ENCODE peak calls at places on chromosomes 4 and X, in five cellular contexts. One of them, this sample, is unnamed.

GRCh38 chr4:99669084-99669483 is 11.5 kb upstream of the C4orf54 start:
- DNase-seq in PC-3: no peak
- DNase-seq in mammary epithelial cell: no peak
- DNase-seq in fibroblast of lung: peak
- DNase-seq in ovary: no peak
- DNase-seq in this sample: no peak

GRCh38 chr4:137129471-137130244 is 402.6 kb downstream of the PCDH18 start:
- DNase-seq in PC-3: no peak
- DNase-seq in mammary epithelial cell: no peak
- DNase-seq in fibroblast of lung: peak
- DNase-seq in ovary: no peak
- DNase-seq in this sample: no peak

GRCh38 chr4:61505773-61506640 is 305.9 kb downstream of the ADGRL3 start:
- DNase-seq in PC-3: no peak
- DNase-seq in mammary epithelial cell: no peak
- DNase-seq in fibroblast of lung: no peak
- DNase-seq in ovary: no peak
- DNase-seq in this sample: no peak

GRCh38 chrX:41889317-41890025 is 33.9 kb downstream of the CASK start:
- DNase-seq in PC-3: peak
- DNase-seq in mammary epithelial cell: peak
- DNase-seq in fibroblast of lung: peak
- DNase-seq in ovary: no peak
- DNase-seq in this sample: peak

GRCh38 chrX:119757979-119758681 is at the start of gene SOWAHD:
- DNase-seq in PC-3: peak
- DNase-seq in mammary epithelial cell: peak
- DNase-seq in fibroblast of lung: no peak
- DNase-seq in ovary: peak
- DNase-seq in this sample: peak

GRCh38 chrX:71532078-71532752 is 689 bp upstream of the OGT start:
- DNase-seq in PC-3: peak
- DNase-seq in mammary epithelial cell: peak
- DNase-seq in fibroblast of lung: peak
- DNase-seq in ovary: no peak
- DNase-seq in this sample: no peak

GRCh38 chrX:31838617-31839016 is 766.8 kb upstream of the FTHL17 start:
- DNase-seq in PC-3: no peak
- DNase-seq in mammary epithelial cell: no peak
- DNase-seq in fibroblast of lung: no peak
- DNase-seq in ovary: no peak
- DNase-seq in this sample: no peak

GRCh38 chr4:154939851-154940250 is 158.8 kb downstream of the RBM46 start:
- DNase-seq in PC-3: no peak
- DNase-seq in mammary epithelial cell: no peak
- DNase-seq in fibroblast of lung: no peak
- DNase-seq in ovary: no peak
- DNase-seq in this sample: no peak

GRCh38 chrX:43654431-43655150 is 1.5 kb upstream of the MAOA start:
- DNase-seq in PC-3: peak
- DNase-seq in mammary epithelial cell: peak
- DNase-seq in fibroblast of lung: peak
- DNase-seq in ovary: peak
- DNase-seq in this sample: peak

GRCh38 chr4:100984901-100985300 is 362.4 kb downstream of the PPP3CA start:
- DNase-seq in PC-3: peak
- DNase-seq in mammary epithelial cell: peak
- DNase-seq in fibroblast of lung: peak
- DNase-seq in ovary: no peak
- DNase-seq in this sample: no peak

GRCh38 chr4:145341381-145341780 is 140.3 kb upstream of the SMAD1 start:
- DNase-seq in PC-3: no peak
- DNase-seq in mammary epithelial cell: no peak
- DNase-seq in fibroblast of lung: no peak
- DNase-seq in ovary: no peak
- DNase-seq in this sample: no peak

GRCh38 chr4:172573899-172574298 is 594.7 kb upstream of the GALNT7 start:
- DNase-seq in PC-3: no peak
- DNase-seq in mammary epithelial cell: no peak
- DNase-seq in fibroblast of lung: no peak
- DNase-seq in ovary: no peak
- DNase-seq in this sample: no peak

GRCh38 chr4:159017323-159018036 is 85.4 kb upstream of the RAPGEF2 start:
- DNase-seq in PC-3: no peak
- DNase-seq in mammary epithelial cell: no peak
- DNase-seq in fibroblast of lung: no peak
- DNase-seq in ovary: no peak
- DNase-seq in this sample: no peak

GRCh38 chr4:184958127-184958806 is 60.0 kb upstream of the HELT start:
- DNase-seq in PC-3: no peak
- DNase-seq in mammary epithelial cell: no peak
- DNase-seq in fibroblast of lung: no peak
- DNase-seq in ovary: no peak
- DNase-seq in this sample: no peak

GRCh38 chrX:124960454-124960853 is 359.2 kb upstream of the TEX13C start:
- DNase-seq in PC-3: no peak
- DNase-seq in mammary epithelial cell: no peak
- DNase-seq in fibroblast of lung: no peak
- DNase-seq in ovary: no peak
- DNase-seq in this sample: no peak

GRCh38 chr4:116953947-116954346 is 131.4 kb downstream of the TRAM1L1 start:
- DNase-seq in PC-3: no peak
- DNase-seq in mammary epithelial cell: no peak
- DNase-seq in fibroblast of lung: no peak
- DNase-seq in ovary: no peak
- DNase-seq in this sample: no peak

GRCh38 chr4:183618681-183619080 is 40.3 kb downstream of the RWDD4 start:
- DNase-seq in PC-3: no peak
- DNase-seq in mammary epithelial cell: no peak
- DNase-seq in fibroblast of lung: no peak
- DNase-seq in ovary: no peak
- DNase-seq in this sample: no peak

GRCh38 chr4:109947457-109947856 is 34.8 kb downstream of the EGF start:
- DNase-seq in PC-3: peak
- DNase-seq in mammary epithelial cell: peak
- DNase-seq in fibroblast of lung: peak
- DNase-seq in ovary: no peak
- DNase-seq in this sample: peak

GRCh38 chr4:130486186-130486585 is 1390.2 kb downstream of the C4orf33 start:
- DNase-seq in PC-3: peak
- DNase-seq in mammary epithelial cell: no peak
- DNase-seq in fibroblast of lung: peak
- DNase-seq in ovary: no peak
- DNase-seq in this sample: no peak

GRCh38 chr4:62135565-62136156 is 935.5 kb downstream of the ADGRL3 start:
- DNase-seq in PC-3: peak
- DNase-seq in mammary epithelial cell: no peak
- DNase-seq in fibroblast of lung: peak
- DNase-seq in ovary: no peak
- DNase-seq in this sample: peak

GRCh38 chrX:115709039-115709438 is 148.1 kb downstream of the PLS3 start:
- DNase-seq in PC-3: peak
- DNase-seq in mammary epithelial cell: peak
- DNase-seq in fibroblast of lung: no peak
- DNase-seq in ovary: no peak
- DNase-seq in this sample: no peak

GRCh38 chr4:124636793-124637192 is 75.7 kb downstream of the ANKRD50 start:
- DNase-seq in PC-3: no peak
- DNase-seq in mammary epithelial cell: no peak
- DNase-seq in fibroblast of lung: peak
- DNase-seq in ovary: no peak
- DNase-seq in this sample: no peak

GRCh38 chr4:172042714-172043114 is 229.5 kb downstream of the GALNTL6 start:
- DNase-seq in PC-3: peak
- DNase-seq in mammary epithelial cell: peak
- DNase-seq in fibroblast of lung: peak
- DNase-seq in ovary: no peak
- DNase-seq in this sample: peak

GRCh38 chrX:91434351-91435168 is at the start of gene PABPC5:
- DNase-seq in PC-3: peak
- DNase-seq in mammary epithelial cell: peak
- DNase-seq in fibroblast of lung: peak
- DNase-seq in ovary: peak
- DNase-seq in this sample: no peak

GRCh38 chrX:22124098-22124497 is 92.0 kb downstream of the PHEX start:
- DNase-seq in PC-3: peak
- DNase-seq in mammary epithelial cell: peak
- DNase-seq in fibroblast of lung: no peak
- DNase-seq in ovary: no peak
- DNase-seq in this sample: peak

GRCh38 chrX:13110427-13111324 is 66.3 kb upstream of the FAM9C start:
- DNase-seq in PC-3: peak
- DNase-seq in mammary epithelial cell: peak
- DNase-seq in fibroblast of lung: peak
- DNase-seq in ovary: no peak
- DNase-seq in this sample: peak

GRCh38 chrX:119942831-119943184 is 743 bp downstream of the NKAP start:
- DNase-seq in PC-3: peak
- DNase-seq in mammary epithelial cell: no peak
- DNase-seq in fibroblast of lung: peak
- DNase-seq in ovary: no peak
- DNase-seq in this sample: peak

GRCh38 chr4:80156410-80156809 is 40.9 kb upstream of the PRDM8 start:
- DNase-seq in PC-3: no peak
- DNase-seq in mammary epithelial cell: no peak
- DNase-seq in fibroblast of lung: no peak
- DNase-seq in ovary: no peak
- DNase-seq in this sample: no peak

GRCh38 chrX:51798701-51799100 is 55.5 kb downstream of the GSPT2 start:
- DNase-seq in PC-3: no peak
- DNase-seq in mammary epithelial cell: no peak
- DNase-seq in fibroblast of lung: no peak
- DNase-seq in ovary: no peak
- DNase-seq in this sample: no peak

GRCh38 chrX:51803833-51804232 is 60.6 kb downstream of the GSPT2 start:
- DNase-seq in PC-3: no peak
- DNase-seq in mammary epithelial cell: no peak
- DNase-seq in fibroblast of lung: no peak
- DNase-seq in ovary: no peak
- DNase-seq in this sample: no peak

GRCh38 chrX:51804741-51805140 is 61.5 kb downstream of the GSPT2 start:
- DNase-seq in PC-3: peak
- DNase-seq in mammary epithelial cell: no peak
- DNase-seq in fibroblast of lung: no peak
- DNase-seq in ovary: no peak
- DNase-seq in this sample: no peak

GRCh38 chrX:51802917-51803688 is 59.9 kb downstream of the GSPT2 start:
- DNase-seq in PC-3: peak
- DNase-seq in mammary epithelial cell: peak
- DNase-seq in fibroblast of lung: peak
- DNase-seq in ovary: peak
- DNase-seq in this sample: peak
- TF ChIP-seq CTCF in PC-3: peak
- TF ChIP-seq CTCF in mammary epithelial cell: peak
- TF ChIP-seq CTCF in fibroblast of lung: no peak
- TF ChIP-seq CTCF in ovary: no peak
- TF ChIP-seq CTCF in this sample: peak

DNA sequence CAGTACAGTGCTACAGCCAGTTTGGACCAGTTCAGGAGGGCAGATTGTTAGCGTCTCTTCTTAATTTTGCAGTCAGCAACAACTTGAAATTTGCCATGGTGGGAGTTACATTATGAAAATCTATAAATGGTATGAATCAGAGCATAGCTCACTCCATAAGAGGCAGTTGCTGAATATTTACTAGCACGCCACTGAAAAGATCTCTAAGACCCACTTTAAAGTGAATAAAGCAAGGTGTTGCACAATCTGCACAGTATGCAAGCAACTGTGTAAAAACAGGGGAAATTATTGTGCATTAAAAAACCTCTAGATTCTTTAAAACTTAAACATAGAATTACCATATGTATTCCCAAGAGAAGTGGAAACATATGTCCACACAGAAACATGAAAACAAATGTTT is 20.2 kb upstream of the SOD3 start:
- DNase-seq in PC-3: peak
- DNase-seq in mammary epithelial cell: no peak
- DNase-seq in fibroblast of lung: peak
- DNase-seq in ovary: no peak
- DNase-seq in this sample: no peak
- H3K27ac ChIP-seq in PC-3: peak
- H3K27ac ChIP-seq in mammary epithelial cell: no peak
- H3K27ac ChIP-seq in fibroblast of lung: no peak
- H3K27ac ChIP-seq in ovary: no peak
- H3K27ac ChIP-seq in this sample: no peak

DNA sequence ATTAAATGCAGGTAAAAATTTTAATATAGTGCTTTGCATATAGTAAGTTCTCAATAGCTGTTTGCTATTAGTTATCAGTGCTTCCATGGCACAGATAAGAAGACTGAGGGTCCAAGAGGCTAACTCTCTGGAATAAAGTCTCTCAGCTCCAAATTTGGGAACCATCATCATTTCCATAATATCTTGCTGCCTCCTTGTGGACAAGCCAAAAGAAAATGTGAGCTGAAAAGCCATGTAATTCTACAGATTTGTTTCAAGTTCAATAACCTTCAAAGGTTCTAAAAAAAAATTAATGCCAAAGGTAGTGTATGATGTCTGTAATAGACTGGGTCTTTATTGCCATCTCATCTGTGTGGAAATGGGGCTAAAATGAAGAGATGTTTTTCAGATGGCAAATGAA is 136.9 kb upstream of the VCX start:
- DNase-seq in PC-3: peak
- DNase-seq in mammary epithelial cell: no peak
- DNase-seq in fibroblast of lung: no peak
- DNase-seq in ovary: no peak
- DNase-seq in this sample: no peak
- TF ChIP-seq CTCF in PC-3: peak
- TF ChIP-seq CTCF in mammary epithelial cell: peak
- TF ChIP-seq CTCF in fibroblast of lung: peak
- TF ChIP-seq CTCF in ovary: no peak
- TF ChIP-seq CTCF in this sample: no peak

DNA sequence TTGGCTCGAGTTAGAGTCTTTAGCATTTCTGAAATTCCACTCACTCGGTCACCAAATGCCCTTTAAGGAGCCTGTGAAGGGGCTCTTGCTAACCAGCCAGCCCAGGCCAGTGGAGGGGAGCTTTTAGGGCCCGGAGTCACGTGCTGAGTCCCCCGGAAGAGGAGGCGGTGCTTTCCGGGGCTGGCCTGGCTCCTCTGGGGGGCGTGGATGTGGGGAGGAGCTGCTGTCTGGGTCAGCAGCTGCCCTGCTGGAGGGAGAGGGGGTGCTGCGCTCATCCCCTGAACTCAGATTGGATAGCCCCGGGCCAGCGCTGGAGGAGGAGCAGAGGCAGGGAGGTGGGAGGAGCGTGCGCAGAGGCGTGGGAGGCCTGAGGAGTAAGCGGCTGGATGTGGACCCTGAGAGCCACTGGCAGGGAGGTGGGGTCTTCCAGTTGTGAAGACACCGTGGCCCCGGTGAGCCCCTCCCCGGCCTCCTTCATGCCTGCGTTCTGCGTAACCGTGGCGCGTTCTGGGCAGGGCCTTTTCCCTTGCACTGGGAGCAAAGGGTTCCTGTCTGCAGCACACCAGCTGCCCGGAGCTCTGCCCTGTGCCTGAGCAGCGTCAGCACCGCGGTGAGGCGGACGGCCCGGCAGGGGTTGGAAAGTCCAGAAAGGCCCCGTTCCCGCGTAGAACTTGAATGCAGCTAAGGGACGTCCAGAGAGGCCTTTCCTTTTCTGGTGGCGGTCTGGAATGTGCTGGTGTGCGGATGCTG is 19.7 kb downstream of the MAEA start:
- DNase-seq in PC-3: no peak
- DNase-seq in mammary epithelial cell: peak
- DNase-seq in fibroblast of lung: peak
- DNase-seq in ovary: peak
- DNase-seq in this sample: peak
- H3K27ac ChIP-seq in PC-3: no peak
- H3K27ac ChIP-seq in mammary epithelial cell: peak
- H3K27ac ChIP-seq in fibroblast of lung: peak
- H3K27ac ChIP-seq in ovary: no peak
- H3K27ac ChIP-seq in this sample: peak

This sample was measured in RWPE1.